ENCODE peak calls at places on chromosomes 16 and 17, in six cellular contexts. M, N, D, U, E and W are unnamed samples.

GRCh38 chr16:888901-889570 is 81.7 kb downstream of the LMF1 start:
- DNase-seq in M (no peak), N (no peak), D (no peak), U (no peak), E (no peak), W (peak)

GRCh38 chr17:77011173-77012011 is 129.4 kb upstream of the SEC14L1 start:
- DNase-seq in M (peak), N (no peak), D (peak), U (peak), E (peak), W (no peak)

GRCh38 chr17:41308918-41309359 is at the start of gene KRTAP16-1:
- DNase-seq in M (no peak), N (peak), D (peak), U (no peak), E (peak), W (no peak)

GRCh38 chr17:7355053-7355452 is at the start of gene TMEM95:
- DNase-seq in M (no peak), N (no peak), D (no peak), U (no peak), E (no peak), W (peak)

GRCh38 chr17:59621771-59622170 is 2.1 kb downstream of the CLTC start:
- DNase-seq in M (peak), N (no peak), D (no peak), U (no peak), E (no peak), W (no peak)

GRCh38 chr16:49854227-49855203 is 1.4 kb downstream of the ZNF423 start:
- DNase-seq in M (no peak), N (no peak), D (peak), U (no peak), E (no peak), W (peak)

GRCh38 chr17:16215273-16215964 is at the start of gene NCOR1:
- DNase-seq in M (peak), N (peak), D (peak), U (peak), E (peak), W (peak)

GRCh38 chr16:14300631-14301149 is 229.6 kb downstream of the MRTFB start:
- DNase-seq in M (peak), N (peak), D (no peak), U (peak), E (no peak), W (peak)

GRCh38 chr17:17742133-17742621 is 60.9 kb downstream of the RAI1 start:
- DNase-seq in M (no peak), N (no peak), D (no peak), U (no peak), E (no peak), W (no peak)

GRCh38 chr17:45123930-45124796 is 8.2 kb downstream of the PLCD3 start:
- DNase-seq in M (peak), N (peak), D (peak), U (peak), E (no peak), W (no peak)

GRCh38 chr17:48555183-48555615 is 10.3 kb upstream of the HOXB2 start:
- DNase-seq in M (peak), N (no peak), D (no peak), U (peak), E (no peak), W (no peak)

GRCh38 chr17:81683584-81684441 is at the start of the genes ARL16 and HGS:
- DNase-seq in M (peak), N (peak), D (peak), U (peak), E (peak), W (peak)

GRCh38 chr16:53089434-53090270 is 34.9 kb downstream of the CHD9 start:
- DNase-seq in M (no peak), N (no peak), D (no peak), U (no peak), E (no peak), W (no peak)

GRCh38 chr16:11138769-11139623 is 117.0 kb downstream of the SOCS1 start:
- DNase-seq in M (no peak), N (no peak), D (no peak), U (no peak), E (no peak), W (no peak)

GRCh38 chr17:17680477-17681186 is 626 bp upstream of the RAI1 start:
- DNase-seq in M (no peak), N (no peak), D (no peak), U (no peak), E (no peak), W (no peak)

GRCh38 chr17:82221341-82221902 is 7.4 kb upstream of the SLC16A3 start:
- DNase-seq in M (no peak), N (no peak), D (no peak), U (no peak), E (no peak), W (no peak)

GRCh38 chr17:77316191-77316641 is 175.4 kb downstream of the SEC14L1 start:
- DNase-seq in M (no peak), N (peak), D (no peak), U (peak), E (no peak), W (no peak)